ENCODE peak calls at places on chromosomes 6 and 20, in seven cellular contexts. L is GM12891, A is K562, J is HCT116, K is stomach, E is H1, T is suprapubic skin. M is an unnamed sample.

GRCh38 chr20:6530916-6531315 is 236.6 kb upstream of the BMP2 start:
- DNase-seq in K (no peak), T (no peak), E (no peak), J (no peak), L (no peak), A (no peak), M (no peak)

GRCh38 chr6:5752282-5752681 is 254.4 kb downstream of the NRN1 start:
- DNase-seq in L (no peak), K (no peak), A (peak), E (peak), T (no peak), J (no peak), M (no peak)

GRCh38 chr6:139961190-139961589 is 586.7 kb upstream of the CITED2 start:
- DNase-seq in E (no peak), L (no peak), T (no peak), K (no peak), A (no peak), J (no peak), M (no peak)

GRCh38 chr6:136103763-136104311 is 146.3 kb downstream of the MTFR2 start:
- DNase-seq in K (no peak), E (peak), J (no peak), T (no peak), L (no peak), A (no peak), M (no peak)

GRCh38 chr6:57276946-57277345 is 40.5 kb upstream of the PRIM2 start:
- DNase-seq in A (no peak), J (no peak), E (no peak), T (no peak), L (no peak), K (no peak), M (no peak)

GRCh38 chr6:150841189-150841588 is 24.3 kb upstream of the MTHFD1L start:
- DNase-seq in E (no peak), L (no peak), J (no peak), T (no peak), A (no peak), K (no peak), M (no peak)

GRCh38 chr20:44728835-44729342 is 13.7 kb downstream of the CCN5 start:
- DNase-seq in A (no peak), E (no peak), K (peak), L (no peak), T (no peak), J (peak), M (no peak)

GRCh38 chr20:64027981-64028685 is 7.8 kb upstream of the C20orf204 start:
- DNase-seq in J (no peak), A (no peak), E (no peak), L (no peak), T (no peak), K (no peak), M (no peak)

GRCh38 chr6:166106076-166106686 is 61.5 kb downstream of the TBXT start:
- DNase-seq in K (peak), J (peak), L (peak), T (no peak), A (peak), E (no peak), M (no peak)

GRCh38 chr6:32176476-32177181 is 745 bp upstream of the AGPAT1 start:
- DNase-seq in T (no peak), L (no peak), E (no peak), J (no peak), K (no peak), A (peak), M (no peak)

GRCh38 chr6:112983741-112984221 is 636.7 kb downstream of the RFPL4B start:
- DNase-seq in K (no peak), T (no peak), E (no peak), L (no peak), J (no peak), A (no peak), M (no peak)

GRCh38 chr6:144215402-144215931 is 65.2 kb downstream of the STX11 start:
- DNase-seq in L (peak), K (no peak), J (no peak), E (no peak), A (peak), T (no peak), M (peak)

GRCh38 chr6:108030223-108030622 is 44.3 kb downstream of the OSTM1 start:
- DNase-seq in T (no peak), L (no peak), A (no peak), E (no peak), J (no peak), K (no peak), M (no peak)

GRCh38 chr6:111591901-111592461 is 13.7 kb downstream of the TRAF3IP2 start:
- DNase-seq in J (no peak), A (no peak), T (no peak), E (no peak), K (no peak), L (no peak), M (no peak)

GRCh38 chr20:57390604-57391438 is at the start of gene RBM38:
- DNase-seq in E (no peak), L (peak), J (peak), K (peak), A (peak), T (no peak), M (peak)

GRCh38 chr6:52573295-52573694 is 3.6 kb downstream of the TRAM2 start:
- DNase-seq in E (no peak), A (no peak), K (no peak), T (no peak), J (no peak), L (no peak), M (no peak)

GRCh38 chr6:113997106-113997505 is 26.2 kb upstream of the HDAC2 start:
- DNase-seq in A (no peak), L (no peak), K (no peak), T (no peak), J (peak), E (no peak), M (no peak)

GRCh38 chr20:23244916-23245552 is 105.6 kb upstream of the NXT1 start:
- DNase-seq in T (peak), L (no peak), A (no peak), E (no peak), K (no peak), J (no peak), M (no peak)

GRCh38 chr20:23566199-23566932 is 1.9 kb downstream of the CST9L start:
- DNase-seq in A (no peak), T (no peak), J (no peak), K (no peak), L (no peak), E (no peak), M (no peak)

GRCh38 chr20:40797425-40797824 is 108.4 kb upstream of the MAFB start:
- DNase-seq in K (peak), J (peak), L (no peak), E (no peak), A (peak), T (no peak), M (no peak)

GRCh38 chr20:32007787-32008616 is 2.2 kb upstream of the CCM2L start:
- DNase-seq in J (no peak), E (no peak), K (no peak), L (no peak), T (no peak), A (no peak), M (no peak)

GRCh38 chr20:51560550-51561307 is 18.2 kb upstream of the NFATC2 start:
- DNase-seq in K (no peak), A (no peak), T (no peak), L (no peak), J (no peak), E (no peak), M (no peak)

GRCh38 chr6:45486739-45487138 is 109.0 kb upstream of the SUPT3H start:
- DNase-seq in A (no peak), E (no peak), K (no peak), L (no peak), J (no peak), T (no peak), M (no peak)

GRCh38 chr20:18743665-18744440 is 69.7 kb upstream of the SCP2D1 start:
- DNase-seq in K (no peak), J (no peak), L (no peak), E (no peak), A (no peak), T (no peak), M (no peak)

GRCh38 chr6:18343741-18344140 is 43.4 kb upstream of the RNF144B start:
- DNase-seq in A (no peak), T (no peak), L (no peak), E (no peak), K (no peak), J (no peak), M (no peak)

GRCh38 chr6:159343709-159344108 is 174.5 kb downstream of the FNDC1 start:
- DNase-seq in J (no peak), T (no peak), L (no peak), E (no peak), K (no peak), A (no peak), M (no peak)

GRCh38 chr6:128068110-128068460 is 167.2 kb upstream of the THEMIS start:
- DNase-seq in L (no peak), E (no peak), T (no peak), A (no peak), K (no peak), J (no peak), M (no peak)

GRCh38 chr20:48657426-48658197 is 170.2 kb downstream of the PREX1 start:
- DNase-seq in A (peak), E (no peak), T (no peak), J (peak), L (peak), K (peak), M (peak)

GRCh38 chr6:57021086-57021720 is 25.3 kb upstream of the KIAA1586 start:
- DNase-seq in A (peak), J (peak), T (no peak), E (no peak), L (peak), K (no peak), M (no peak)

GRCh38 chr20:60921021-60921622 is 330.9 kb upstream of the CDH4 start:
- DNase-seq in T (no peak), A (peak), K (no peak), L (no peak), J (no peak), E (no peak), M (no peak)

GRCh38 chr20:7859371-7859802 is 80.9 kb downstream of the HAO1 start:
- DNase-seq in K (no peak), A (peak), T (no peak), L (no peak), J (no peak), E (no peak), M (no peak)

GRCh38 chr6:90865513-90865912 is 278.6 kb upstream of the MAP3K7 start:
- DNase-seq in L (no peak), A (no peak), J (no peak), T (no peak), K (no peak), E (no peak), M (no peak)

GRCh38 chr6:170284126-170284773 is 6.6 kb downstream of the DLL1 start:
- DNase-seq in E (no peak), L (no peak), J (no peak), K (peak), T (peak), A (no peak), M (no peak)

GRCh38 chr6:101392561-101393230 is 812 bp upstream of the GRIK2 start:
- DNase-seq in K (no peak), T (no peak), E (no peak), J (no peak), L (no peak), A (no peak), M (no peak)

GRCh38 chr20:15069355-15069754 is 731.9 kb upstream of the FLRT3 start:
- DNase-seq in A (no peak), E (no peak), L (no peak), J (no peak), K (no peak), T (no peak), M (no peak)

GRCh38 chr6:169424821-169425240 is 171.2 kb upstream of the THBS2 start:
- DNase-seq in A (no peak), L (no peak), E (no peak), J (no peak), T (no peak), K (no peak), M (no peak)

GRCh38 chr20:48128436-48128835 is 343.2 kb upstream of the SULF2 start:
- DNase-seq in L (no peak), E (no peak), A (no peak), T (no peak), K (no peak), J (no peak), M (no peak)

GRCh38 chr20:46509523-46509922 is 3.8 kb downstream of the ZNF334 start:
- DNase-seq in A (no peak), J (no peak), K (no peak), T (no peak), L (no peak), E (no peak), M (no peak)

GRCh38 chr20:46507760-46508407 is 5.5 kb downstream of the ZNF334 start:
- DNase-seq in K (no peak), L (no peak), E (no peak), J (no peak), T (no peak), A (no peak), M (no peak)

GRCh38 chr20:46512943-46513844 is at the start of gene ZNF334:
- DNase-seq in T (no peak), K (peak), J (no peak), A (peak), L (peak), E (peak), M (peak)
- TF ChIP-seq POLR2A in T (no peak), K (no peak), J (no peak), A (no peak), L (no peak), E (peak), M (no peak)

GRCh38 chr20:47021850-47022249 is 127.2 kb downstream of the EYA2 start:
- DNase-seq in T (no peak), J (no peak), A (no peak), K (no peak), L (no peak), E (no peak), M (no peak)

GRCh38 chr20:47020231-47020630 is 125.6 kb downstream of the EYA2 start:
- DNase-seq in T (no peak), J (no peak), K (no peak), A (no peak), L (no peak), E (no peak), M (no peak)

GRCh38 chr20:47016068-47016664 is 121.5 kb downstream of the EYA2 start:
- DNase-seq in J (no peak), L (no peak), E (no peak), K (no peak), T (no peak), A (peak), M (no peak)

GRCh38 chr20:47018381-47018780 is 123.7 kb downstream of the EYA2 start:
- DNase-seq in T (no peak), K (no peak), E (no peak), J (no peak), A (no peak), L (no peak), M (no peak)

GRCh38 chr20:47019106-47019824 is 124.6 kb downstream of the EYA2 start:
- DNase-seq in E (no peak), T (no peak), A (no peak), K (no peak), J (no peak), L (no peak), M (no peak)
- TF ChIP-seq POLR2AphosphoS5 in E (no peak), T (no peak), A (no peak), K (no peak), J (no peak), L (no peak), M (no peak)

GRCh38 chr6:161523367-161523766 is 249.5 kb upstream of the AGPAT4 start:
- DNase-seq in L (no peak), A (no peak), J (no peak), K (no peak), E (no peak), T (no peak), M (no peak)

GRCh38 chr6:161526794-161527193 is 252.9 kb upstream of the AGPAT4 start:
- DNase-seq in J (no peak), A (no peak), T (no peak), E (no peak), K (no peak), L (no peak), M (no peak)

DNA sequence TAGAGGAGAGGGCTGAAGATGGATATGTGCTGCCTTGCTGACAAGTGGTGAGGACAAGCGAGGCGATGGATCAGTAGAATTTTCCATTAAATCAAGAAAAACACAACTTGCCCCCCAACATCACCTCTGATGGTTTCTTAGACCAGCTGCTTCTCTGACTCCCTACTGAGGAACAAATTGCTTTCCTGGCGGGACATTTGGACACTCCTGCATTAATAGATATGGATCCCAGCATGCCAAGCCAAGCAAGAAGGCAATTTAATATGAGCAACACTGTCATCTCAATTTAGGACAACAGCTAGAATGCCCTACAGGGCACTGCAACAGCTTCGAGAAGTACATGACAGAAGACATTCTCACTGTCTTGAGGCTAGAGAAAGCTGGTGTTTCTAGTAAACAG is 248.4 kb upstream of the AGPAT4 start:
- DNase-seq in E (no peak), J (no peak), T (no peak), K (no peak), L (no peak), A (no peak), M (no peak)
- TF ChIP-seq POLR2A in E (no peak), J (no peak), T (no peak), K (no peak), L (no peak), A (no peak), M (no peak)

DNA sequence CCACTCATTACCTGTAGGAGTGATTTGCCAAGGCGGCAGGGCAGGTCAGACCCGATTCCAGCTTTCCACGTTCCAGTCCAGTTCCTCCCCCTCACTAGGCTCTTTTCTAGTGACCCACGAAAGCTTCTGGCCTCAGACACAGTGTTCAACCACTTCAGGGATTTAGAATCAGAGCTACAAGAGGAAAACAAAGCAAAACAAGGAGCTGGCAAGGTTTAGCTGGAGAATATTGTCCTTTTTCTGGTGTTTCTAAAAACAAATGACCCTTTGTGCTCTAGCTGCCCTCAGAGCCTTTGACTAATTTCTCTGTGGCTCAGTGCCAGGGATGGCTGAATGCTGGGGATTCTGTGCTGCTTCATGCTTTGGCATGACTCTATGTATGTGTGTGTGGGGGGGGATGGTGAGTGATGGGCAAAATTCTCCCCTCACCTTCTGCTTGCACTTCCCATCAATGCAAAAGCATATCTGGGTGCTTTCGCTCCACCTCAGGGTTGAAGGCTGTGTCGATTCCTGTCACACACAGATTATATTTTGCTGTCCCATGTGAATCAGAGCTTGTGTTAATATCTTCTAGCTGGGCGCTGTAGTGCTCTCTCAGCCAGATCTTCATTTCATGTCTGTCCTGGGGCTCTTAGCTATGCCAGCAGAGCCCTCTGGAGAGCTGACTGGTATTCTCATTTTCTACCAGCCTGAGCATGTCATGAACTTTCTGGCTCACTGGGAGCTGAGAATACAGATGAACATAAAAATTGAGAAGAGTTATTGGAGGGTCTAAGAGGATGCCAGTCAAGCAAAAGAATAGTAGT is 19.3 kb upstream of the NEDD9 start:
- DNase-seq in E (no peak), J (no peak), L (no peak), K (peak), T (no peak), A (no peak), M (no peak)
- TF ChIP-seq POLR2AphosphoS5 in E (no peak), J (no peak), L (no peak), K (peak), T (no peak), A (no peak), M (no peak)

GRCh38 chr20:35735828-35736470 is 6.1 kb downstream of the RBM39 start:
- DNase-seq in L (no peak), J (no peak), T (no peak), E (no peak), K (no peak), A (no peak), M (no peak)
- TF ChIP-seq POLR2A in L (peak), J (no peak), T (no peak), E (peak), K (no peak), A (no peak), M (no peak)